ENCODE peak calls at places on chromosome 3, in seven cellular contexts. F, D, Y, V, I, U and P are unnamed samples.

GRCh38 chr3:81743096-81744025 is 18.1 kb downstream of the GBE1 start:
- DNase-seq in F (no peak), D (no peak), Y (no peak), V (no peak), I (peak), U (no peak), P (peak)

GRCh38 chr3:51676102-51676640 is 5.1 kb downstream of the TEX264 start:
- DNase-seq in F (no peak), D (no peak), Y (no peak), V (no peak), I (no peak), U (no peak), P (no peak)

GRCh38 chr3:110881069-110881468 is 190.5 kb upstream of the NECTIN3 start:
- DNase-seq in F (no peak), D (peak), Y (no peak), V (no peak), I (peak), U (peak), P (peak)

GRCh38 chr3:161197855-161198836 is 23.0 kb upstream of the NMD3 start:
- DNase-seq in F (no peak), D (no peak), Y (no peak), V (no peak), I (no peak), U (no peak), P (no peak)

GRCh38 chr3:14428087-14429067 is 26.0 kb downstream of the SLC6A6 start:
- DNase-seq in F (no peak), D (no peak), Y (no peak), V (peak), I (no peak), U (no peak), P (no peak)

GRCh38 chr3:4493931-4494806 is 1.0 kb downstream of the ITPR1 start:
- DNase-seq in F (peak), D (no peak), Y (no peak), V (no peak), I (peak), U (no peak), P (peak)

GRCh38 chr3:107106316-107106715 is 270.9 kb upstream of the CCDC54 start:
- DNase-seq in F (no peak), D (no peak), Y (no peak), V (no peak), I (no peak), U (no peak), P (peak)

GRCh38 chr3:179852117-179852886 is 184.4 kb downstream of the PEX5L start:
- DNase-seq in F (no peak), D (no peak), Y (no peak), V (no peak), I (no peak), U (no peak), P (peak)

GRCh38 chr3:9207076-9207763 is 42.2 kb downstream of the SRGAP3 start:
- DNase-seq in F (no peak), D (no peak), Y (no peak), V (no peak), I (peak), U (no peak), P (no peak)

GRCh38 chr3:120071259-120071658 is 23.0 kb downstream of the GSK3B start:
- DNase-seq in F (no peak), D (no peak), Y (no peak), V (no peak), I (no peak), U (no peak), P (no peak)

GRCh38 chr3:52162250-52162872 is 8.1 kb upstream of the POC1A start:
- DNase-seq in F (no peak), D (no peak), Y (no peak), V (no peak), I (no peak), U (no peak), P (no peak)

GRCh38 chr3:63979093-63979492 is 44.2 kb downstream of the PSMD6 start:
- DNase-seq in F (no peak), D (no peak), Y (no peak), V (no peak), I (no peak), U (no peak), P (peak)

GRCh38 chr3:195802795-195803194 is 8.9 kb downstream of the MUC4 start:
- DNase-seq in F (no peak), D (no peak), Y (no peak), V (no peak), I (peak), U (no peak), P (no peak)

GRCh38 chr3:98732239-98733054 is 30.7 kb upstream of the ST3GAL6 start:
- DNase-seq in F (peak), D (peak), Y (peak), V (no peak), I (peak), U (peak), P (peak)

GRCh38 chr3:174442317-174442682 is 416.8 kb upstream of the NAALADL2 start:
- DNase-seq in F (no peak), D (no peak), Y (no peak), V (no peak), I (no peak), U (no peak), P (no peak)

GRCh38 chr3:122003596-122003995 is 18.5 kb downstream of the ILDR1 start:
- DNase-seq in F (no peak), D (no peak), Y (no peak), V (no peak), I (no peak), U (no peak), P (no peak)

GRCh38 chr3:70061111-70061510 is 61.6 kb downstream of the SAMMSON start:
- DNase-seq in F (no peak), D (no peak), Y (no peak), V (no peak), I (no peak), U (no peak), P (no peak)

GRCh38 chr3:170835346-170835745 is 34.6 kb downstream of the RPL22L1 start:
- DNase-seq in F (no peak), D (no peak), Y (no peak), V (no peak), I (no peak), U (no peak), P (no peak)

GRCh38 chr3:123869165-123869564 is 15.0 kb downstream of the MYLK start:
- DNase-seq in F (no peak), D (no peak), Y (no peak), V (no peak), I (no peak), U (no peak), P (no peak)

GRCh38 chr3:142680710-142681109 is 43.1 kb upstream of the TRPC1 start:
- DNase-seq in F (no peak), D (no peak), Y (peak), V (no peak), I (no peak), U (no peak), P (peak)

GRCh38 chr3:130779031-130779430 is 32.4 kb upstream of the PIK3R4 start:
- DNase-seq in F (no peak), D (no peak), Y (no peak), V (no peak), I (no peak), U (no peak), P (no peak)

GRCh38 chr3:195129644-195130492 is 141.1 kb downstream of the XXYLT1 start:
- DNase-seq in F (no peak), D (no peak), Y (no peak), V (peak), I (no peak), U (no peak), P (peak)